ENCODE peak calls at places on chromosomes 11 and 22, in seven cellular contexts. One of them, this sample, is unnamed.

GRCh38 chr11:57248780-57249383 is 11.8 kb upstream of the APLNR start:
- DNase-seq in stomach: peak; percentile 46
- DNase-seq in SJSA1: peak; percentile 56
- DNase-seq in CD8-positive, alpha-beta memory T cell: no peak
- DNase-seq in psoas muscle: peak; percentile 59
- DNase-seq in neural progenitor cell: peak; percentile 89
- DNase-seq in spleen: peak; percentile 82
- DNase-seq in this sample: no peak

GRCh38 chr11:46383974-46384701 is 2.7 kb downstream of the MDK start:
- DNase-seq in stomach: no peak
- DNase-seq in SJSA1: no peak
- DNase-seq in CD8-positive, alpha-beta memory T cell: no peak
- DNase-seq in psoas muscle: no peak
- DNase-seq in neural progenitor cell: no peak
- DNase-seq in spleen: no peak
- DNase-seq in this sample: no peak

GRCh38 chr11:61742391-61742790 is 10.0 kb upstream of the MYRF start:
- DNase-seq in stomach: no peak
- DNase-seq in SJSA1: no peak
- DNase-seq in CD8-positive, alpha-beta memory T cell: no peak
- DNase-seq in psoas muscle: no peak
- DNase-seq in neural progenitor cell: no peak
- DNase-seq in spleen: no peak
- DNase-seq in this sample: peak; percentile 69

GRCh38 chr11:58394195-58394594 is 12.5 kb downstream of the OR5B3 start:
- DNase-seq in stomach: no peak
- DNase-seq in SJSA1: peak; percentile 64
- DNase-seq in CD8-positive, alpha-beta memory T cell: no peak
- DNase-seq in psoas muscle: no peak
- DNase-seq in neural progenitor cell: no peak
- DNase-seq in spleen: no peak
- DNase-seq in this sample: no peak

GRCh38 chr11:134529212-134530096 is 117.4 kb upstream of the B3GAT1 start:
- DNase-seq in stomach: no peak
- DNase-seq in SJSA1: no peak
- DNase-seq in CD8-positive, alpha-beta memory T cell: no peak
- DNase-seq in psoas muscle: no peak
- DNase-seq in neural progenitor cell: no peak
- DNase-seq in spleen: no peak
- DNase-seq in this sample: no peak

GRCh38 chr11:60987577-60988277 is 16.2 kb downstream of the CD6 start:
- DNase-seq in stomach: no peak
- DNase-seq in SJSA1: no peak
- DNase-seq in CD8-positive, alpha-beta memory T cell: no peak
- DNase-seq in psoas muscle: no peak
- DNase-seq in neural progenitor cell: no peak
- DNase-seq in spleen: no peak
- DNase-seq in this sample: no peak

GRCh38 chr11:23320131-23320530 is 459.9 kb upstream of the CCDC179 start:
- DNase-seq in stomach: no peak
- DNase-seq in SJSA1: no peak
- DNase-seq in CD8-positive, alpha-beta memory T cell: no peak
- DNase-seq in psoas muscle: no peak
- DNase-seq in neural progenitor cell: no peak
- DNase-seq in spleen: no peak
- DNase-seq in this sample: no peak

GRCh38 chr11:72864692-72865655 is 50.8 kb downstream of the ATG16L2 start:
- DNase-seq in stomach: no peak
- DNase-seq in SJSA1: no peak
- DNase-seq in CD8-positive, alpha-beta memory T cell: no peak
- DNase-seq in psoas muscle: no peak
- DNase-seq in neural progenitor cell: no peak
- DNase-seq in spleen: no peak
- DNase-seq in this sample: no peak

GRCh38 chr11:134656861-134657540 is 245.0 kb upstream of the B3GAT1 start:
- DNase-seq in stomach: peak; percentile 20
- DNase-seq in SJSA1: no peak
- DNase-seq in CD8-positive, alpha-beta memory T cell: peak; percentile 5
- DNase-seq in psoas muscle: no peak
- DNase-seq in neural progenitor cell: no peak
- DNase-seq in spleen: peak; percentile 69
- DNase-seq in this sample: no peak

GRCh38 chr22:50252081-50253045 is 1.3 kb upstream of the HDAC10 start:
- DNase-seq in stomach: peak; percentile 84
- DNase-seq in SJSA1: peak; percentile 63
- DNase-seq in CD8-positive, alpha-beta memory T cell: peak; percentile 63
- DNase-seq in psoas muscle: peak; percentile 76
- DNase-seq in neural progenitor cell: peak; percentile 83
- DNase-seq in spleen: peak; percentile 94
- DNase-seq in this sample: peak; percentile 83

GRCh38 chr11:121965330-121965729 is 150.7 kb downstream of the BLID start:
- DNase-seq in stomach: no peak
- DNase-seq in SJSA1: peak; percentile 4
- DNase-seq in CD8-positive, alpha-beta memory T cell: no peak
- DNase-seq in psoas muscle: no peak
- DNase-seq in neural progenitor cell: no peak
- DNase-seq in spleen: no peak
- DNase-seq in this sample: no peak

GRCh38 chr11:83948205-83948604 is 662.0 kb upstream of the CCDC90B start:
- DNase-seq in stomach: no peak
- DNase-seq in SJSA1: no peak
- DNase-seq in CD8-positive, alpha-beta memory T cell: no peak
- DNase-seq in psoas muscle: no peak
- DNase-seq in neural progenitor cell: peak; percentile 5
- DNase-seq in spleen: no peak
- DNase-seq in this sample: no peak

GRCh38 chr11:93822359-93822758 is 28.1 kb downstream of the VSTM5 start:
- DNase-seq in stomach: no peak
- DNase-seq in SJSA1: no peak
- DNase-seq in CD8-positive, alpha-beta memory T cell: no peak
- DNase-seq in psoas muscle: no peak
- DNase-seq in neural progenitor cell: no peak
- DNase-seq in spleen: no peak
- DNase-seq in this sample: no peak

GRCh38 chr11:75813126-75813525 is 1.9 kb upstream of the UVRAG start:
- DNase-seq in stomach: no peak
- DNase-seq in SJSA1: no peak
- DNase-seq in CD8-positive, alpha-beta memory T cell: no peak
- DNase-seq in psoas muscle: no peak
- DNase-seq in neural progenitor cell: no peak
- DNase-seq in spleen: no peak
- DNase-seq in this sample: no peak

GRCh38 chr22:29674121-29674520 is 45.7 kb upstream of the CABP7 start:
- DNase-seq in stomach: no peak
- DNase-seq in SJSA1: no peak
- DNase-seq in CD8-positive, alpha-beta memory T cell: no peak
- DNase-seq in psoas muscle: no peak
- DNase-seq in neural progenitor cell: no peak
- DNase-seq in spleen: no peak
- DNase-seq in this sample: no peak

GRCh38 chr11:63494936-63495335 is 4.0 kb upstream of the PLAAT5 start:
- DNase-seq in stomach: peak; percentile 81
- DNase-seq in SJSA1: no peak
- DNase-seq in CD8-positive, alpha-beta memory T cell: no peak
- DNase-seq in psoas muscle: no peak
- DNase-seq in neural progenitor cell: no peak
- DNase-seq in spleen: no peak
- DNase-seq in this sample: no peak

GRCh38 chr11:102603576-102603975 is 21.6 kb downstream of the MMP20 start:
- DNase-seq in stomach: no peak
- DNase-seq in SJSA1: no peak
- DNase-seq in CD8-positive, alpha-beta memory T cell: no peak
- DNase-seq in psoas muscle: no peak
- DNase-seq in neural progenitor cell: no peak
- DNase-seq in spleen: no peak
- DNase-seq in this sample: no peak
- H3K4me1 ChIP-seq in stomach: no peaks in the 10 kb centered on the region
- H3K4me1 ChIP-seq in SJSA1: peaks cover 51% of the 10 kb centered on the region
- H3K4me1 ChIP-seq in CD8-positive, alpha-beta memory T cell: no peaks in the 10 kb centered on the region
- H3K4me1 ChIP-seq in psoas muscle: no peaks in the 10 kb centered on the region
- H3K4me1 ChIP-seq in neural progenitor cell: peaks cover 8% of the 10 kb centered on the region
- H3K4me1 ChIP-seq in spleen: no peaks in the 10 kb centered on the region
- H3K4me1 ChIP-seq in this sample: no peaks in the 10 kb centered on the region

GRCh38 chr22:40399661-40400060 is 29.3 kb downstream of the SGSM3 start:
- DNase-seq in stomach: no peak
- DNase-seq in SJSA1: no peak
- DNase-seq in CD8-positive, alpha-beta memory T cell: no peak
- DNase-seq in psoas muscle: no peak
- DNase-seq in neural progenitor cell: no peak
- DNase-seq in spleen: no peak
- DNase-seq in this sample: peak; percentile 27
- H3K27ac ChIP-seq in stomach: peak overlapping the region; percentile 53
- H3K27ac ChIP-seq in SJSA1: no peak overlapping the region
- H3K27ac ChIP-seq in CD8-positive, alpha-beta memory T cell: no peak overlapping the region
- H3K27ac ChIP-seq in psoas muscle: peak overlapping the region; percentile 26
- H3K27ac ChIP-seq in neural progenitor cell: no peak overlapping the region
- H3K27ac ChIP-seq in spleen: peak overlapping the region; percentile 86
- H3K27ac ChIP-seq in this sample: no peak overlapping the region

DNA sequence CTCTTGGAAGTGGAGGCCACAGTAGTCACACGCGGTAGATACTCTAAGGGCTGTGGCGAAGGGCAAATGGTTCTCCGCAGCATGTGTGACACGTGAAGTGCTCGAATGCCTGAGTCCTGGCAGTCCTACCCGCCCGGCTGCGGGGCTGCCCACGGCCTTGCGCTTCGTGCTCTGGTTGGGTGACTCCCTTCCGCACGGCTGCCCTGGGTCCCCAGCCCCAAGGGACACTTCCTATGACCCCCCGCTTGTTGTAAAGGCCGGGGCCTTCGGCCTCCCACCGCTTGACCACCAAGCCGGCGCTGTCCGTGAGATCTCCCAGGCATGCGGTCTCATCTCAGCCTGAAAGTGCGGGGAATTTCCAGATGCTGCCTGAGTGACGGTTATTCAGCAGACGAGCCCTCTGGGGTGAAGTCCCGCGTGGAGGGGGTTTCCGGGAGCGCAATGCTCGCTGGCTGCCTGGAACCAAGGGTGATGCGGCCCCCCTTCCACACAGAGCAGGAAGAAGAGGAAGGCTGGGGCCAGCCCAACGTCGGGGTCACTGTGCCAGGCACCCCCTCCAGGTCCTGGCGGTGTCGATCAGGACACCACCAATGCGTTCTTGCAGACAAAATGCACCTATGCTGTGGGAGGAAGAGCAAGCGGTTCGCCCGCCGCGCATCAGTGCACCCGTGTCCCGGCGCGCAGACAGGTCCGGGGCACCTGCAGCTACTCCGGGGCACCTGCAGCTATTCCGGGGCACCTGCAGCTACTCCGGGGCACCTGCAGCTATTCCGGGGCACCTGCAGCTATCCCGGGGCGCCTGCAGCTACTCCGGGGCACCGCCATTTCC is 171.2 kb downstream of the OPCML start:
- DNase-seq in stomach: no peak
- DNase-seq in SJSA1: no peak
- DNase-seq in CD8-positive, alpha-beta memory T cell: no peak
- DNase-seq in psoas muscle: no peak
- DNase-seq in neural progenitor cell: no peak
- DNase-seq in spleen: no peak
- DNase-seq in this sample: no peak
- H3K9me3 ChIP-seq in stomach: no peaks in the 10 kb centered on the region
- H3K9me3 ChIP-seq in SJSA1: no peaks in the 10 kb centered on the region
- H3K9me3 ChIP-seq in CD8-positive, alpha-beta memory T cell: no peaks in the 10 kb centered on the region
- H3K9me3 ChIP-seq in psoas muscle: no peaks in the 10 kb centered on the region
- H3K9me3 ChIP-seq in neural progenitor cell: no peaks in the 10 kb centered on the region
- H3K9me3 ChIP-seq in spleen: no peaks in the 10 kb centered on the region
- H3K9me3 ChIP-seq in this sample: peaks cover 3% of the 10 kb centered on the region

GRCh38 chr22:20524004-20524481 is 16.6 kb downstream of the MED15 start:
- DNase-seq in stomach: no peak
- DNase-seq in SJSA1: no peak
- DNase-seq in CD8-positive, alpha-beta memory T cell: peak; percentile 25
- DNase-seq in psoas muscle: no peak
- DNase-seq in neural progenitor cell: no peak
- DNase-seq in spleen: no peak
- DNase-seq in this sample: no peak
- H3K4me1 ChIP-seq in stomach: peaks cover 63% of the 10 kb centered on the region
- H3K4me1 ChIP-seq in SJSA1: peaks cover 64% of the 10 kb centered on the region
- H3K4me1 ChIP-seq in CD8-positive, alpha-beta memory T cell: peaks cover 60% of the 10 kb centered on the region
- H3K4me1 ChIP-seq in psoas muscle: peaks cover 21% of the 10 kb centered on the region
- H3K4me1 ChIP-seq in neural progenitor cell: peaks cover 5% of the 10 kb centered on the region
- H3K4me1 ChIP-seq in spleen: peaks cover 94% of the 10 kb centered on the region
- H3K4me1 ChIP-seq in this sample: peaks cover 8% of the 10 kb centered on the region